ENCODE peak calls at places on chromosomes 13 and 19, in seven cellular contexts. Z is IMR-90; E is upper lobe of right lung; H is testis; F is CD8-positive, alpha-beta memory T cell; J is psoas muscle; T is HCT116. P is an unnamed sample. For H3K4me1 and H3K9me3, the result is how much of the 10 kb centered on the place peaks cover.

GRCh38 chr13:46567671-46568070 is 14.7 kb downstream of the LRCH1 start:
- DNase-seq in T (no peak), J (no peak), Z (no peak), F (no peak), E (no peak), H (no peak), P (no peak)

GRCh38 chr13:38538412-38538811 is 148.5 kb upstream of the FREM2 start:
- DNase-seq in F (no peak), T (no peak), H (no peak), J (no peak), E (no peak), Z (no peak), P (no peak)

GRCh38 chr13:56700324-56700723 is 440.4 kb upstream of the PRR20A start:
- DNase-seq in E (no peak), Z (no peak), H (no peak), T (no peak), F (no peak), J (no peak), P (no peak)

GRCh38 chr13:84137292-84137691 is 255.0 kb upstream of the SLITRK1 start:
- DNase-seq in Z (no peak), F (peak), J (no peak), T (no peak), H (no peak), E (no peak), P (no peak)

GRCh38 chr19:35122687-35123551 is 7.3 kb downstream of the FXYD3 start:
- DNase-seq in T (no peak), Z (no peak), H (no peak), F (no peak), E (no peak), J (no peak), P (no peak)

GRCh38 chr19:57406516-57407123 is 4.3 kb upstream of the ZNF17 start:
- DNase-seq in T (peak), Z (peak), F (peak), E (peak), H (peak), J (peak), P (peak)

GRCh38 chr13:23289917-23290357 is 109.2 kb downstream of the SGCG start:
- DNase-seq in T (no peak), J (no peak), F (no peak), E (no peak), Z (peak), H (peak), P (peak)

GRCh38 chr13:80342541-80343371 is 1.8 kb upstream of the SPRY2 start:
- DNase-seq in J (peak), H (peak), Z (peak), E (peak), T (no peak), F (peak), P (peak)

GRCh38 chr19:27774827-27775226 is 1438.1 kb downstream of the UQCRFS1 start:
- DNase-seq in Z (no peak), F (no peak), J (no peak), H (no peak), E (no peak), T (no peak), P (no peak)

GRCh38 chr13:40401911-40402776 is 264.3 kb downstream of the FOXO1 start:
- DNase-seq in H (peak), F (no peak), J (peak), E (peak), Z (peak), T (peak), P (peak)

GRCh38 chr13:109813663-109814062 is 27.3 kb upstream of the IRS2 start:
- DNase-seq in F (no peak), J (no peak), Z (no peak), H (no peak), T (no peak), E (no peak), P (no peak)

GRCh38 chr19:56176881-56177280 is 1.1 kb downstream of the GALP start:
- DNase-seq in E (no peak), T (no peak), F (no peak), H (no peak), J (no peak), Z (no peak), P (no peak)

GRCh38 chr13:35649162-35649561 is 172.7 kb upstream of the MAB21L1 start:
- DNase-seq in J (no peak), T (no peak), Z (peak), F (no peak), H (no peak), E (no peak), P (no peak)

GRCh38 chr19:9931629-9932028 is 4.7 kb downstream of the OLFM2 start:
- DNase-seq in E (no peak), Z (no peak), J (no peak), H (no peak), T (no peak), F (no peak), P (no peak)

GRCh38 chr13:59103004-59103768 is 1060.5 kb downstream of the DIAPH3 start:
- DNase-seq in T (no peak), H (no peak), Z (peak), J (no peak), E (no peak), F (no peak), P (no peak)

GRCh38 chr19:45175663-45176345 is 2.2 kb downstream of the TRAPPC6A start:
- DNase-seq in F (no peak), H (no peak), Z (no peak), T (no peak), J (no peak), E (no peak), P (no peak)

GRCh38 chr13:75461314-75461713 is 20.7 kb downstream of the TBC1D4 start:
- DNase-seq in F (no peak), Z (peak), E (no peak), T (no peak), J (no peak), H (no peak), P (no peak)

GRCh38 chr13:98520674-98521449 is 56.0 kb downstream of the STK24 start:
- DNase-seq in E (peak), F (no peak), J (no peak), Z (no peak), T (no peak), H (no peak), P (no peak)

GRCh38 chr13:110677731-110678545 is 28.0 kb downstream of the CARS2 start:
- DNase-seq in F (no peak), Z (peak), H (no peak), J (no peak), T (no peak), E (no peak), P (no peak)

GRCh38 chr13:59346861-59347470 is 816.8 kb downstream of the DIAPH3 start:
- DNase-seq in F (no peak), J (no peak), T (no peak), Z (no peak), E (no peak), H (no peak), P (peak)

GRCh38 chr19:34310494-34310981 is 54.5 kb upstream of the GPI start:
- DNase-seq in F (no peak), E (no peak), H (peak), Z (no peak), T (no peak), J (no peak), P (no peak)

GRCh38 chr13:97852181-97852874 is 101.1 kb upstream of the IPO5 start:
- DNase-seq in Z (no peak), F (no peak), J (no peak), H (no peak), E (no peak), T (no peak), P (no peak)

GRCh38 chr13:29474991-29475390 is 120.5 kb downstream of the SLC7A1 start:
- DNase-seq in H (no peak), J (no peak), T (no peak), E (no peak), Z (peak), F (no peak), P (no peak)

GRCh38 chr19:33580026-33580644 is 41.6 kb upstream of the CHST8 start:
- DNase-seq in E (no peak), H (no peak), T (no peak), F (no peak), Z (no peak), J (no peak), P (no peak)

GRCh38 chr13:99265162-99265822 is 7.1 kb upstream of the GPR18 start:
- DNase-seq in Z (no peak), J (no peak), H (no peak), F (no peak), E (no peak), T (no peak), P (no peak)

GRCh38 chr19:12984683-12985048 is 10.6 kb upstream of the NFIX start:
- DNase-seq in H (no peak), T (no peak), F (no peak), E (no peak), Z (no peak), J (no peak), P (no peak)

GRCh38 chr19:42132851-42133528 is 744 bp upstream of the POU2F2 start:
- DNase-seq in J (peak), T (peak), Z (no peak), F (peak), H (peak), E (peak), P (peak)

GRCh38 chr19:46107371-46107770 is 17.1 kb downstream of the IGFL3 start:
- DNase-seq in J (no peak), H (no peak), F (no peak), Z (peak), E (no peak), T (no peak), P (no peak)

GRCh38 chr19:29323046-29323971 is 110.4 kb upstream of the UQCRFS1 start:
- DNase-seq in H (no peak), Z (no peak), J (no peak), T (no peak), E (no peak), F (no peak), P (no peak)

GRCh38 chr13:36924001-36924400 is 4.0 kb upstream of the SMAD9 start:
- DNase-seq in F (no peak), E (no peak), J (no peak), H (no peak), T (no peak), Z (no peak), P (no peak)

GRCh38 chr19:15072930-15073647 is 8.9 kb upstream of the OR1I1 start:
- DNase-seq in F (no peak), Z (no peak), J (no peak), H (no peak), T (no peak), E (no peak), P (no peak)

DNA sequence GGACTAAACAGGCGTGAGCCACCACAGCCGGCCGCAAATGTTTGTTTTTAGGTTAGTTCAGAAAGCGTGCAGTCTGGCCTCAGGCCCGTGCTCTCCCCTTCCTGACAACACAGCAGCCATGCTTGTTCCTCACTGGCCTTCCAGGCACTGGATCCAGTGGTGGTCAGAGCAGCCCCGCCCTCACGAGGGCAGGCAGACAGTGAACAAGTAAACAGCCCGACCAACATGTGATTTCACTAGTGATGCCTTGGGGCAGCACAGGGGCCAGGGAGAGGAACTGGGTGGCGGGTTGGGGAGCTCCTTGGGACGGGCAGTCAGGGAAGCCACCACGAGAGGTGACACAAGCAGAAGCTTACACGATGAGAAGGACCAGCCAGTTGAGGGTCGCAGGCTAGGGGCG is 40.8 kb downstream of the CAPN12 start:
- DNase-seq in H (no peak), J (no peak), Z (no peak), F (no peak), E (no peak), T (no peak), P (peak)
- H3K4me1 ChIP-seq in H (under half), J (under half), Z (under half), F (under half), E (half or more), T (under half), P (under half)

GRCh38 chr13:51620165-51620983 is 36.1 kb downstream of the WDFY2 start:
- DNase-seq in E (no peak), F (no peak), H (no peak), T (no peak), J (peak), Z (no peak), P (peak)

GRCh38 chr13:51623473-51623872 is 39.2 kb downstream of the WDFY2 start:
- DNase-seq in H (no peak), F (no peak), T (no peak), J (no peak), E (no peak), Z (no peak), P (no peak)

GRCh38 chr13:51624207-51624606 is 39.9 kb downstream of the WDFY2 start:
- DNase-seq in H (no peak), T (no peak), Z (no peak), J (no peak), E (no peak), F (no peak), P (no peak)

GRCh38 chr13:51619614-51620013 is 35.4 kb downstream of the WDFY2 start:
- DNase-seq in J (no peak), Z (peak), T (no peak), E (no peak), F (no peak), H (no peak), P (no peak)

DNA sequence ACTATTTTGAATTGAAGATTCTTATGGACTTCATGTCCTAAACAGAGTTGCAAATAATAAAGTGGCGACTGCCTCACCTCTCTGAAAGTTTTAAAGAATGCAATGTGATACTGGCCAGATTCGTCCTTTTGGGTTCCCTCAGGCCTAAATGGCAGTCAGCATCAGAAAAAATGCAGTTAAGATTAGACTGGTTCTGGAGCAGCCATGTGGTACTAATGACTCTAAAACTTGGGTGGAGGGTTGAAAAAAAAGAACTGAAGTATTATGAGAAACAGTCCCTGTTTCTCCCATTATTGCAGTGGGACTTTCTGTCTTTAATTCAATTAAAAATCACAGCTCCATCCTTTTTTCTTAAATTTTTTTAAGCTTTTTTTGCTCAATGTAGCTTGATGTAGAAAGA is 37.3 kb downstream of the WDFY2 start:
- DNase-seq in H (no peak), E (no peak), T (no peak), J (no peak), F (no peak), Z (no peak), P (no peak)
- H3K9me3 ChIP-seq in H (under half), E (under half), T (under half), J (under half), F (under half), Z (under half), P (under half)

DNA sequence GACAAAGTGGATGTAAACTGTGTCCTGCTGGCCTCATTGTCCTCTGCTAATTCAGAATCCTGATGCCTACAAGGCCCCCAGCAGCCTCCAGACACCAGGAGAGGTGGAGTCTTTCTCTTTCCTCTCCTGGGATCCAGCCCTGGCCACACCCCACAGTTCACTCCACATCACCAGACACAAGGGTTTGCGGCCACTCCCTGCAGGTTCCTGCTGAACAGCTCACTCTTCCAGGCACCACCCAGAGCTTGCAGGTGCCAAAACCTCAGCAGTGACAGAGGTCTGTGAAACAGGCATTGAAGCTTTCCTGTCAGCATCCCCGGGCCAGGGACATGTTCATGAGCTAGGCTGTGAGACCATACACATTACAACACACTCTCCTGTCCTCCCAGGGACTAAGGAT is 11.3 kb upstream of the ATP12A start:
- DNase-seq in J (no peak), E (no peak), F (no peak), H (no peak), T (no peak), Z (no peak), P (no peak)
- H3K4me1 ChIP-seq in J (under half), E (under half), F (under half), H (under half), T (under half), Z (under half), P (under half)

DNA sequence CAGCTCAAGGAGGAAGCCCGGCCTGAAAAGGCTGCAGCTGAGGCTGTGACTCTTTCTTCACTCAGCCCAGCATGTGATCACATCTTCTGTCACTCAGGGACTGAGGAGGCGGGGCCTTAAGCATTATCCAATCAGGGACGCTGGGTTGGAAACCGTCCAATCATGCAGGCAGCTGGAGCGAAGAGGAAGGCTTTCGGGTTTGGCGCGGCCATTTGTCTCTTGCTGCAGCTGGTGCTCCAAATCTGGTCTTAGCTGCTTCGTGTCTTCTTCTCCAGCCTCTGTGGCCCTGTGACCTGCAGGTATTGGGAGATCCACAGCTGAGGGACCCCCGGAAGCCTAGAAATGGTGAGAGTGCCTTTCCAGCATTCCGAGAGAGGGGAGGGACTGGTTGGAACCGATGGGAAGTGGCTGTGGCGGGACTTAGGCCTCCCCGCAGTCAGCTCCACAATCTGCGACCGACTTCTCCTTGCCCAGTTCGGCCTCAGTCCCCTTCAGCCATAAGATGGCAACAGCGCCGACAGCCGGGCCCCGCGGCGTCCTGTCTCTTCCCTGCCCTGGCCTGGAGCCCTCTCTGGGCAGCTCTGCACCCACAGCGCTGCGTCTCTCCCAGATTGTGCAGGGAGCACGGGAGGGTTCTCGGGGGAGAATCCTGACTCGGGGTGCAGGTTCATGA is at the start of gene ZNF90:
- DNase-seq in F (peak), Z (peak), H (peak), E (peak), T (no peak), J (peak), P (peak)
- H3K9me3 ChIP-seq in F (under half), Z (under half), H (under half), E (under half), T (under half), J (under half), P (under half)

GRCh38 chr19:2751438-2751830 is 11.6 kb upstream of the SLC39A3 start:
- DNase-seq in F (no peak), E (no peak), H (no peak), T (no peak), J (peak), Z (no peak), P (no peak)
- H3K4me1 ChIP-seq in F (under half), E (under half), H (under half), T (under half), J (under half), Z (under half), P (under half)

GRCh38 chr19:16224266-16225045 is 26.7 kb downstream of the AP1M1 start:
- DNase-seq in Z (no peak), T (no peak), J (no peak), E (no peak), F (no peak), H (no peak), P (no peak)
- H3K9me3 ChIP-seq in Z (under half), T (under half), J (under half), E (under half), F (under half), H (under half), P (under half)

GRCh38 chr13:30739646-30740642 is 4.6 kb downstream of the ALOX5AP start:
- DNase-seq in E (no peak), J (no peak), T (peak), Z (peak), H (no peak), F (peak), P (no peak)
- H3K4me1 ChIP-seq in E (under half), J (under half), T (under half), Z (under half), H (under half), F (half or more), P (under half)

DNA sequence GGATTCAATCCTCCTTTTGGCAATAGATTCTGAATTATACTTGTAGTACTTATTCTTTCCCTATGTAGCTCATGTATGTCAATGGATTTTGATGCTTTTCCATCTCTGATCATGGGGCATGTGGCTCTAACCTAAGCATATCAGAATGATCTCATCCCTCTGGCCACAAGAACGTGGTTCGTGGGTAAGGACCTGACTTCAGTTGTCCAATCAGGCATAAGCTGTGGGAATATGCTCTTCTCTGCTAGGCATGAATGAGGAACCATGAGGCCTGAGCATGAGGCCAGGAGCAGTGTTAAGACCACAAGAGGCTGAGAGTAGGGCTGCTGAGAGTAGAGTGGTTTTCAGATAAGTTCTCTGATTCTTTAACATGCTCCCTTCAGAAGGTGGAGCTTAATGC is 292.4 kb upstream of the TSHZ3 start:
- DNase-seq in F (no peak), E (no peak), H (no peak), T (no peak), Z (no peak), J (no peak), P (no peak)
- H3K9me3 ChIP-seq in F (under half), E (under half), H (under half), T (under half), Z (under half), J (under half), P (under half)

DNA sequence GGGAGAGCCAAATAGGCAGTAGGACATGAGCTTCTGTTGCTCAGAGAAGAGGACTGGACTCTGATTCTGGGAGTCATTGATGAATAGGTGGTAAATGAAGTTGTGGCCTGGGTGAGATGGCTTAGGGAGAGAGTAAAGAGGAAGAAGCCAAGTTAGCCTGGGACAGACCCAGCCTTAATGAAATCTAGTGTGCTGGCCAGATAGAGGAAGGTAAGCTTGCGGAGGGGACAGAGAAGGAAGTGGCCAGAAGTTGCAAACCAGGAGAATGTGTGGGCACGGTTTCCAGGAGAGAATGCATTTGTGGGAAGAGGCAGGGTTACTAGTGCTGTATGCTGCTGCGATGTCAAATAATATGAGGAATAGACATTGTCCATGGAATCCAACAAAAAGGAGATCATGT is 83.3 kb upstream of the OLFM4 start:
- DNase-seq in Z (no peak), T (no peak), H (no peak), F (no peak), E (no peak), J (no peak), P (no peak)
- H3K4me1 ChIP-seq in Z (under half), T (under half), H (under half), F (under half), E (under half), J (under half), P (under half)